ENCODE peak calls at places on chromosomes 2 and 18, in seven cellular contexts. One of them, this sample, is unnamed.

GRCh38 chr2:22355816-22356433 is 1029.1 kb upstream of the KLHL29 start:
- DNase-seq in Peyer's patch: peak; percentile 67
- DNase-seq in Daoy: peak; percentile 7
- DNase-seq in AG04450: no peak
- DNase-seq in cortex of kidney: no peak
- DNase-seq in MG63: peak; percentile 7
- DNase-seq in stimulated activated naive B cell treated with anti-CD40 and anti-IgM and Interleukin-4, amounts not matched to agents 10 μg/mL and 1 μg/mL and 100 μg/mL, for 72 hours: peak; percentile 4
- DNase-seq in this sample: peak; percentile 33

GRCh38 chr2:63539416-63540162 is 48.7 kb downstream of the WDPCP start:
- DNase-seq in Peyer's patch: no peak
- DNase-seq in Daoy: no peak
- DNase-seq in AG04450: no peak
- DNase-seq in cortex of kidney: no peak
- DNase-seq in MG63: no peak
- DNase-seq in stimulated activated naive B cell treated with anti-CD40 and anti-IgM and Interleukin-4, amounts not matched to agents 10 μg/mL and 1 μg/mL and 100 μg/mL, for 72 hours: no peak
- DNase-seq in this sample: no peak

GRCh38 chr2:223936862-223937326 is 8.2 kb downstream of the WDFY1 start:
- DNase-seq in Peyer's patch: no peak
- DNase-seq in Daoy: no peak
- DNase-seq in AG04450: no peak
- DNase-seq in cortex of kidney: no peak
- DNase-seq in MG63: no peak
- DNase-seq in stimulated activated naive B cell treated with anti-CD40 and anti-IgM and Interleukin-4, amounts not matched to agents 10 μg/mL and 1 μg/mL and 100 μg/mL, for 72 hours: no peak
- DNase-seq in this sample: no peak

GRCh38 chr2:219269362-219270054 is 9.7 kb upstream of the DNAJB2 start:
- DNase-seq in Peyer's patch: peak; percentile 91
- DNase-seq in Daoy: no peak
- DNase-seq in AG04450: no peak
- DNase-seq in cortex of kidney: no peak
- DNase-seq in MG63: no peak
- DNase-seq in stimulated activated naive B cell treated with anti-CD40 and anti-IgM and Interleukin-4, amounts not matched to agents 10 μg/mL and 1 μg/mL and 100 μg/mL, for 72 hours: no peak
- DNase-seq in this sample: peak; percentile 54

GRCh38 chr2:28709101-28709500 is 42.5 kb upstream of the PPP1CB start:
- DNase-seq in Peyer's patch: peak; percentile 48
- DNase-seq in Daoy: no peak
- DNase-seq in AG04450: no peak
- DNase-seq in cortex of kidney: no peak
- DNase-seq in MG63: no peak
- DNase-seq in stimulated activated naive B cell treated with anti-CD40 and anti-IgM and Interleukin-4, amounts not matched to agents 10 μg/mL and 1 μg/mL and 100 μg/mL, for 72 hours: no peak
- DNase-seq in this sample: peak; percentile 53

GRCh38 chr2:239463541-239464165 is 62.8 kb upstream of the HDAC4 start:
- DNase-seq in Peyer's patch: peak; percentile 39
- DNase-seq in Daoy: no peak
- DNase-seq in AG04450: no peak
- DNase-seq in cortex of kidney: no peak
- DNase-seq in MG63: no peak
- DNase-seq in stimulated activated naive B cell treated with anti-CD40 and anti-IgM and Interleukin-4, amounts not matched to agents 10 μg/mL and 1 μg/mL and 100 μg/mL, for 72 hours: no peak
- DNase-seq in this sample: no peak

GRCh38 chr2:65177754-65178442 is 48.0 kb upstream of the RAB1A start:
- DNase-seq in Peyer's patch: peak; percentile 80
- DNase-seq in Daoy: no peak
- DNase-seq in AG04450: no peak
- DNase-seq in cortex of kidney: no peak
- DNase-seq in MG63: no peak
- DNase-seq in stimulated activated naive B cell treated with anti-CD40 and anti-IgM and Interleukin-4, amounts not matched to agents 10 μg/mL and 1 μg/mL and 100 μg/mL, for 72 hours: no peak
- DNase-seq in this sample: no peak

GRCh38 chr2:134639265-134639664 is 79.5 kb downstream of the TMEM163 start:
- DNase-seq in Peyer's patch: no peak
- DNase-seq in Daoy: no peak
- DNase-seq in AG04450: no peak
- DNase-seq in cortex of kidney: no peak
- DNase-seq in MG63: no peak
- DNase-seq in stimulated activated naive B cell treated with anti-CD40 and anti-IgM and Interleukin-4, amounts not matched to agents 10 μg/mL and 1 μg/mL and 100 μg/mL, for 72 hours: no peak
- DNase-seq in this sample: no peak

GRCh38 chr2:40668435-40668834 is 216.5 kb upstream of the SLC8A1 start:
- DNase-seq in Peyer's patch: no peak
- DNase-seq in Daoy: no peak
- DNase-seq in AG04450: no peak
- DNase-seq in cortex of kidney: no peak
- DNase-seq in MG63: no peak
- DNase-seq in stimulated activated naive B cell treated with anti-CD40 and anti-IgM and Interleukin-4, amounts not matched to agents 10 μg/mL and 1 μg/mL and 100 μg/mL, for 72 hours: no peak
- DNase-seq in this sample: no peak

GRCh38 chr18:11392292-11392691 is 217.1 kb upstream of the SLC35G4 start:
- DNase-seq in Peyer's patch: no peak
- DNase-seq in Daoy: peak; percentile 3
- DNase-seq in AG04450: no peak
- DNase-seq in cortex of kidney: no peak
- DNase-seq in MG63: no peak
- DNase-seq in stimulated activated naive B cell treated with anti-CD40 and anti-IgM and Interleukin-4, amounts not matched to agents 10 μg/mL and 1 μg/mL and 100 μg/mL, for 72 hours: no peak
- DNase-seq in this sample: no peak

GRCh38 chr2:187299122-187299906 is 148.7 kb downstream of the CALCRL start:
- DNase-seq in Peyer's patch: no peak
- DNase-seq in Daoy: peak; percentile 4
- DNase-seq in AG04450: no peak
- DNase-seq in cortex of kidney: no peak
- DNase-seq in MG63: peak; percentile 33
- DNase-seq in stimulated activated naive B cell treated with anti-CD40 and anti-IgM and Interleukin-4, amounts not matched to agents 10 μg/mL and 1 μg/mL and 100 μg/mL, for 72 hours: no peak
- DNase-seq in this sample: no peak

GRCh38 chr2:238663586-238663985 is 184.3 kb upstream of the TWIST2 start:
- DNase-seq in Peyer's patch: no peak
- DNase-seq in Daoy: no peak
- DNase-seq in AG04450: no peak
- DNase-seq in cortex of kidney: no peak
- DNase-seq in MG63: no peak
- DNase-seq in stimulated activated naive B cell treated with anti-CD40 and anti-IgM and Interleukin-4, amounts not matched to agents 10 μg/mL and 1 μg/mL and 100 μg/mL, for 72 hours: no peak
- DNase-seq in this sample: no peak

GRCh38 chr18:27605107-27605834 is 420.2 kb upstream of the CHST9 start:
- DNase-seq in Peyer's patch: peak; percentile 72
- DNase-seq in Daoy: peak; percentile 71
- DNase-seq in AG04450: peak; percentile 36
- DNase-seq in cortex of kidney: no peak
- DNase-seq in MG63: peak; percentile 7
- DNase-seq in stimulated activated naive B cell treated with anti-CD40 and anti-IgM and Interleukin-4, amounts not matched to agents 10 μg/mL and 1 μg/mL and 100 μg/mL, for 72 hours: no peak
- DNase-seq in this sample: peak; percentile 53

GRCh38 chr2:157196956-157197355 is 60.5 kb upstream of the GALNT5 start:
- DNase-seq in Peyer's patch: no peak
- DNase-seq in Daoy: no peak
- DNase-seq in AG04450: no peak
- DNase-seq in cortex of kidney: no peak
- DNase-seq in MG63: no peak
- DNase-seq in stimulated activated naive B cell treated with anti-CD40 and anti-IgM and Interleukin-4, amounts not matched to agents 10 μg/mL and 1 μg/mL and 100 μg/mL, for 72 hours: no peak
- DNase-seq in this sample: no peak

GRCh38 chr2:43059183-43059897 is 167.1 kb downstream of the ZFP36L2 start:
- DNase-seq in Peyer's patch: peak; percentile 71
- DNase-seq in Daoy: peak; percentile 97
- DNase-seq in AG04450: peak; percentile 89
- DNase-seq in cortex of kidney: no peak
- DNase-seq in MG63: peak; percentile 96
- DNase-seq in stimulated activated naive B cell treated with anti-CD40 and anti-IgM and Interleukin-4, amounts not matched to agents 10 μg/mL and 1 μg/mL and 100 μg/mL, for 72 hours: peak; percentile 24
- DNase-seq in this sample: no peak

GRCh38 chr2:162826901-162827300 is 11.7 kb downstream of the KCNH7 start:
- DNase-seq in Peyer's patch: no peak
- DNase-seq in Daoy: no peak
- DNase-seq in AG04450: no peak
- DNase-seq in cortex of kidney: no peak
- DNase-seq in MG63: no peak
- DNase-seq in stimulated activated naive B cell treated with anti-CD40 and anti-IgM and Interleukin-4, amounts not matched to agents 10 μg/mL and 1 μg/mL and 100 μg/mL, for 72 hours: no peak
- DNase-seq in this sample: no peak

GRCh38 chr2:61905372-61906186 is at the start of gene COMMD1:
- DNase-seq in Peyer's patch: peak; percentile 93
- DNase-seq in Daoy: peak; percentile 79
- DNase-seq in AG04450: no peak
- DNase-seq in cortex of kidney: peak; percentile 23
- DNase-seq in MG63: peak; percentile 74
- DNase-seq in stimulated activated naive B cell treated with anti-CD40 and anti-IgM and Interleukin-4, amounts not matched to agents 10 μg/mL and 1 μg/mL and 100 μg/mL, for 72 hours: peak; percentile 82
- DNase-seq in this sample: peak; percentile 67

GRCh38 chr2:201953880-201954279 is 79.8 kb upstream of the FZD7 start:
- DNase-seq in Peyer's patch: no peak
- DNase-seq in Daoy: no peak
- DNase-seq in AG04450: no peak
- DNase-seq in cortex of kidney: no peak
- DNase-seq in MG63: no peak
- DNase-seq in stimulated activated naive B cell treated with anti-CD40 and anti-IgM and Interleukin-4, amounts not matched to agents 10 μg/mL and 1 μg/mL and 100 μg/mL, for 72 hours: no peak
- DNase-seq in this sample: no peak

GRCh38 chr2:4763009-4763408 is 929.2 kb upstream of the SOX11 start:
- DNase-seq in Peyer's patch: no peak
- DNase-seq in Daoy: peak; percentile 61
- DNase-seq in AG04450: no peak
- DNase-seq in cortex of kidney: no peak
- DNase-seq in MG63: peak; percentile 7
- DNase-seq in stimulated activated naive B cell treated with anti-CD40 and anti-IgM and Interleukin-4, amounts not matched to agents 10 μg/mL and 1 μg/mL and 100 μg/mL, for 72 hours: no peak
- DNase-seq in this sample: no peak

GRCh38 chr2:217904614-217904965 is 98.2 kb downstream of the TNS1 start:
- DNase-seq in Peyer's patch: no peak
- DNase-seq in Daoy: no peak
- DNase-seq in AG04450: no peak
- DNase-seq in cortex of kidney: no peak
- DNase-seq in MG63: no peak
- DNase-seq in stimulated activated naive B cell treated with anti-CD40 and anti-IgM and Interleukin-4, amounts not matched to agents 10 μg/mL and 1 μg/mL and 100 μg/mL, for 72 hours: no peak
- DNase-seq in this sample: no peak

GRCh38 chr2:211860224-211860623 is 678.4 kb downstream of the ERBB4 start:
- DNase-seq in Peyer's patch: no peak
- DNase-seq in Daoy: no peak
- DNase-seq in AG04450: no peak
- DNase-seq in cortex of kidney: no peak
- DNase-seq in MG63: no peak
- DNase-seq in stimulated activated naive B cell treated with anti-CD40 and anti-IgM and Interleukin-4, amounts not matched to agents 10 μg/mL and 1 μg/mL and 100 μg/mL, for 72 hours: no peak
- DNase-seq in this sample: no peak

GRCh38 chr18:48227206-48227605 is 182.0 kb downstream of the ZBTB7C start:
- DNase-seq in Peyer's patch: no peak
- DNase-seq in Daoy: peak; percentile 62
- DNase-seq in AG04450: no peak
- DNase-seq in cortex of kidney: no peak
- DNase-seq in MG63: no peak
- DNase-seq in stimulated activated naive B cell treated with anti-CD40 and anti-IgM and Interleukin-4, amounts not matched to agents 10 μg/mL and 1 μg/mL and 100 μg/mL, for 72 hours: no peak
- DNase-seq in this sample: no peak

GRCh38 chr2:176130153-176130916 is 830 bp downstream of the HOXD8 start:
- DNase-seq in Peyer's patch: peak; percentile 61
- DNase-seq in Daoy: peak; percentile 75
- DNase-seq in AG04450: no peak
- DNase-seq in cortex of kidney: no peak
- DNase-seq in MG63: peak; percentile 74
- DNase-seq in stimulated activated naive B cell treated with anti-CD40 and anti-IgM and Interleukin-4, amounts not matched to agents 10 μg/mL and 1 μg/mL and 100 μg/mL, for 72 hours: no peak
- DNase-seq in this sample: no peak

GRCh38 chr2:120177011-120177621 is 46.1 kb downstream of the TMEM185B start:
- DNase-seq in Peyer's patch: peak; percentile 89
- DNase-seq in Daoy: no peak
- DNase-seq in AG04450: no peak
- DNase-seq in cortex of kidney: no peak
- DNase-seq in MG63: no peak
- DNase-seq in stimulated activated naive B cell treated with anti-CD40 and anti-IgM and Interleukin-4, amounts not matched to agents 10 μg/mL and 1 μg/mL and 100 μg/mL, for 72 hours: peak; percentile 84
- DNase-seq in this sample: no peak

GRCh38 chr2:102841107-102841840 is 79.4 kb downstream of the TMEM182 start:
- DNase-seq in Peyer's patch: peak; percentile 55
- DNase-seq in Daoy: peak; percentile 53
- DNase-seq in AG04450: peak; percentile 1
- DNase-seq in cortex of kidney: no peak
- DNase-seq in MG63: peak; percentile 19
- DNase-seq in stimulated activated naive B cell treated with anti-CD40 and anti-IgM and Interleukin-4, amounts not matched to agents 10 μg/mL and 1 μg/mL and 100 μg/mL, for 72 hours: peak; percentile 18
- DNase-seq in this sample: peak; percentile 56

GRCh38 chr2:118121986-118122767 is 33.9 kb downstream of the INSIG2 start:
- DNase-seq in Peyer's patch: no peak
- DNase-seq in Daoy: no peak
- DNase-seq in AG04450: no peak
- DNase-seq in cortex of kidney: no peak
- DNase-seq in MG63: peak; percentile 19
- DNase-seq in stimulated activated naive B cell treated with anti-CD40 and anti-IgM and Interleukin-4, amounts not matched to agents 10 μg/mL and 1 μg/mL and 100 μg/mL, for 72 hours: no peak
- DNase-seq in this sample: no peak

GRCh38 chr2:231781798-231782726 is 980 bp upstream of the PDE6D start:
- DNase-seq in Peyer's patch: peak; percentile 53
- DNase-seq in Daoy: peak; percentile 23
- DNase-seq in AG04450: no peak
- DNase-seq in cortex of kidney: no peak
- DNase-seq in MG63: no peak
- DNase-seq in stimulated activated naive B cell treated with anti-CD40 and anti-IgM and Interleukin-4, amounts not matched to agents 10 μg/mL and 1 μg/mL and 100 μg/mL, for 72 hours: no peak
- DNase-seq in this sample: no peak

GRCh38 chr2:43075054-43075593 is 151.3 kb downstream of the ZFP36L2 start:
- DNase-seq in Peyer's patch: peak; percentile 77
- DNase-seq in Daoy: peak; percentile 97
- DNase-seq in AG04450: peak; percentile 92
- DNase-seq in cortex of kidney: no peak
- DNase-seq in MG63: peak; percentile 95
- DNase-seq in stimulated activated naive B cell treated with anti-CD40 and anti-IgM and Interleukin-4, amounts not matched to agents 10 μg/mL and 1 μg/mL and 100 μg/mL, for 72 hours: no peak
- DNase-seq in this sample: peak; percentile 76

GRCh38 chr2:185477452-185477851 is 261.2 kb upstream of the FSIP2 start:
- DNase-seq in Peyer's patch: no peak
- DNase-seq in Daoy: no peak
- DNase-seq in AG04450: no peak
- DNase-seq in cortex of kidney: no peak
- DNase-seq in MG63: no peak
- DNase-seq in stimulated activated naive B cell treated with anti-CD40 and anti-IgM and Interleukin-4, amounts not matched to agents 10 μg/mL and 1 μg/mL and 100 μg/mL, for 72 hours: no peak
- DNase-seq in this sample: no peak

This sample was measured in HepG2.